ENCODE peak calls at places on chromosomes 11 and 22, in seven cellular contexts. One of them, this sample, is unnamed.

GRCh38 chr22:36027579-36027959 is 1.1 kb downstream of the RBFOX2 start:
- DNase-seq in ovary: peak
- DNase-seq in activated T-helper 1 cell treated with anti-CD3 and anti-CD28 coated beads, Interleukin-12 subunit alpha, Interleukin-12 subunit beta, Interleukin-2, Interleukin-4 antibody, amounts not matched to agents 30 ng/mL and 10 ng/mL and 1 ng/mL, durations not matched to agents 14 hours and 24 hours and 36 hours: no peak
- DNase-seq in LoVo: peak
- DNase-seq in fibroblast of villous mesenchyme: no peak
- DNase-seq in DMS53: peak
- DNase-seq in amniotic stem cell: no peak
- DNase-seq in this sample: no peak

GRCh38 chr11:9231848-9232177 is 33.3 kb downstream of the DENND5A start:
- DNase-seq in amniotic stem cell: no peak
- DNase-seq in activated T-helper 1 cell treated with anti-CD3 and anti-CD28 coated beads, Interleukin-12 subunit alpha, Interleukin-12 subunit beta, Interleukin-2, Interleukin-4 antibody, amounts not matched to agents 30 ng/mL and 10 ng/mL and 1 ng/mL, durations not matched to agents 14 hours and 24 hours and 36 hours: no peak
- DNase-seq in LoVo: no peak
- DNase-seq in ovary: no peak
- DNase-seq in DMS53: no peak
- DNase-seq in fibroblast of villous mesenchyme: peak
- DNase-seq in this sample: no peak

GRCh38 chr11:7612056-7612660 is 61.1 kb downstream of the CYB5R2 start:
- DNase-seq in fibroblast of villous mesenchyme: no peak
- DNase-seq in activated T-helper 1 cell treated with anti-CD3 and anti-CD28 coated beads, Interleukin-12 subunit alpha, Interleukin-12 subunit beta, Interleukin-2, Interleukin-4 antibody, amounts not matched to agents 30 ng/mL and 10 ng/mL and 1 ng/mL, durations not matched to agents 14 hours and 24 hours and 36 hours: no peak
- DNase-seq in ovary: no peak
- DNase-seq in DMS53: no peak
- DNase-seq in amniotic stem cell: no peak
- DNase-seq in LoVo: no peak
- DNase-seq in this sample: no peak

GRCh38 chr11:6298605-6299004 is 21.7 kb downstream of the CAVIN3 start:
- DNase-seq in amniotic stem cell: no peak
- DNase-seq in ovary: no peak
- DNase-seq in activated T-helper 1 cell treated with anti-CD3 and anti-CD28 coated beads, Interleukin-12 subunit alpha, Interleukin-12 subunit beta, Interleukin-2, Interleukin-4 antibody, amounts not matched to agents 30 ng/mL and 10 ng/mL and 1 ng/mL, durations not matched to agents 14 hours and 24 hours and 36 hours: no peak
- DNase-seq in LoVo: peak
- DNase-seq in DMS53: peak
- DNase-seq in fibroblast of villous mesenchyme: peak
- DNase-seq in this sample: no peak

GRCh38 chr11:2766166-2766565 is 66.4 kb upstream of the KCNQ1OT1 start:
- DNase-seq in ovary: no peak
- DNase-seq in LoVo: no peak
- DNase-seq in DMS53: no peak
- DNase-seq in amniotic stem cell: no peak
- DNase-seq in fibroblast of villous mesenchyme: no peak
- DNase-seq in activated T-helper 1 cell treated with anti-CD3 and anti-CD28 coated beads, Interleukin-12 subunit alpha, Interleukin-12 subunit beta, Interleukin-2, Interleukin-4 antibody, amounts not matched to agents 30 ng/mL and 10 ng/mL and 1 ng/mL, durations not matched to agents 14 hours and 24 hours and 36 hours: no peak
- DNase-seq in this sample: no peak

GRCh38 chr22:49334589-49334873 is 493.1 kb downstream of the BRD1 start:
- DNase-seq in amniotic stem cell: no peak
- DNase-seq in DMS53: no peak
- DNase-seq in ovary: no peak
- DNase-seq in fibroblast of villous mesenchyme: no peak
- DNase-seq in activated T-helper 1 cell treated with anti-CD3 and anti-CD28 coated beads, Interleukin-12 subunit alpha, Interleukin-12 subunit beta, Interleukin-2, Interleukin-4 antibody, amounts not matched to agents 30 ng/mL and 10 ng/mL and 1 ng/mL, durations not matched to agents 14 hours and 24 hours and 36 hours: no peak
- DNase-seq in LoVo: no peak
- DNase-seq in this sample: no peak

GRCh38 chr11:109819410-109819809 is 273.8 kb upstream of the ZC3H12C start:
- DNase-seq in fibroblast of villous mesenchyme: no peak
- DNase-seq in LoVo: no peak
- DNase-seq in ovary: no peak
- DNase-seq in amniotic stem cell: no peak
- DNase-seq in activated T-helper 1 cell treated with anti-CD3 and anti-CD28 coated beads, Interleukin-12 subunit alpha, Interleukin-12 subunit beta, Interleukin-2, Interleukin-4 antibody, amounts not matched to agents 30 ng/mL and 10 ng/mL and 1 ng/mL, durations not matched to agents 14 hours and 24 hours and 36 hours: no peak
- DNase-seq in DMS53: no peak
- DNase-seq in this sample: no peak

GRCh38 chr11:32068134-32068533 is 22.7 kb upstream of the RCN1 start:
- DNase-seq in amniotic stem cell: no peak
- DNase-seq in LoVo: no peak
- DNase-seq in fibroblast of villous mesenchyme: peak
- DNase-seq in activated T-helper 1 cell treated with anti-CD3 and anti-CD28 coated beads, Interleukin-12 subunit alpha, Interleukin-12 subunit beta, Interleukin-2, Interleukin-4 antibody, amounts not matched to agents 30 ng/mL and 10 ng/mL and 1 ng/mL, durations not matched to agents 14 hours and 24 hours and 36 hours: no peak
- DNase-seq in DMS53: no peak
- DNase-seq in ovary: no peak
- DNase-seq in this sample: no peak

GRCh38 chr22:35862697-35863096 is 145.0 kb downstream of the APOL5 start:
- DNase-seq in activated T-helper 1 cell treated with anti-CD3 and anti-CD28 coated beads, Interleukin-12 subunit alpha, Interleukin-12 subunit beta, Interleukin-2, Interleukin-4 antibody, amounts not matched to agents 30 ng/mL and 10 ng/mL and 1 ng/mL, durations not matched to agents 14 hours and 24 hours and 36 hours: no peak
- DNase-seq in amniotic stem cell: no peak
- DNase-seq in DMS53: no peak
- DNase-seq in LoVo: no peak
- DNase-seq in fibroblast of villous mesenchyme: no peak
- DNase-seq in ovary: no peak
- DNase-seq in this sample: no peak

GRCh38 chr22:25125693-25126357 is 73.8 kb upstream of the CRYBB3 start:
- DNase-seq in activated T-helper 1 cell treated with anti-CD3 and anti-CD28 coated beads, Interleukin-12 subunit alpha, Interleukin-12 subunit beta, Interleukin-2, Interleukin-4 antibody, amounts not matched to agents 30 ng/mL and 10 ng/mL and 1 ng/mL, durations not matched to agents 14 hours and 24 hours and 36 hours: no peak
- DNase-seq in DMS53: peak
- DNase-seq in fibroblast of villous mesenchyme: no peak
- DNase-seq in ovary: no peak
- DNase-seq in LoVo: no peak
- DNase-seq in amniotic stem cell: no peak
- DNase-seq in this sample: no peak

GRCh38 chr11:70763606-70764005 is 365.3 kb downstream of the CTTN start:
- DNase-seq in ovary: no peak
- DNase-seq in DMS53: no peak
- DNase-seq in activated T-helper 1 cell treated with anti-CD3 and anti-CD28 coated beads, Interleukin-12 subunit alpha, Interleukin-12 subunit beta, Interleukin-2, Interleukin-4 antibody, amounts not matched to agents 30 ng/mL and 10 ng/mL and 1 ng/mL, durations not matched to agents 14 hours and 24 hours and 36 hours: no peak
- DNase-seq in fibroblast of villous mesenchyme: no peak
- DNase-seq in amniotic stem cell: no peak
- DNase-seq in LoVo: no peak
- DNase-seq in this sample: peak

GRCh38 chr11:102757823-102758549 is 22.4 kb downstream of the MMP10 start:
- DNase-seq in amniotic stem cell: no peak
- DNase-seq in fibroblast of villous mesenchyme: peak
- DNase-seq in LoVo: no peak
- DNase-seq in activated T-helper 1 cell treated with anti-CD3 and anti-CD28 coated beads, Interleukin-12 subunit alpha, Interleukin-12 subunit beta, Interleukin-2, Interleukin-4 antibody, amounts not matched to agents 30 ng/mL and 10 ng/mL and 1 ng/mL, durations not matched to agents 14 hours and 24 hours and 36 hours: no peak
- DNase-seq in ovary: no peak
- DNase-seq in DMS53: peak
- DNase-seq in this sample: no peak

GRCh38 chr22:17919276-17920144 is 104.9 kb downstream of the MICAL3 start:
- DNase-seq in activated T-helper 1 cell treated with anti-CD3 and anti-CD28 coated beads, Interleukin-12 subunit alpha, Interleukin-12 subunit beta, Interleukin-2, Interleukin-4 antibody, amounts not matched to agents 30 ng/mL and 10 ng/mL and 1 ng/mL, durations not matched to agents 14 hours and 24 hours and 36 hours: no peak
- DNase-seq in LoVo: no peak
- DNase-seq in amniotic stem cell: no peak
- DNase-seq in ovary: no peak
- DNase-seq in fibroblast of villous mesenchyme: peak
- DNase-seq in DMS53: no peak
- DNase-seq in this sample: no peak

GRCh38 chr11:66891849-66892660 is 35.2 kb downstream of the LRFN4 start:
- DNase-seq in ovary: no peak
- DNase-seq in LoVo: peak
- DNase-seq in amniotic stem cell: peak
- DNase-seq in DMS53: peak
- DNase-seq in fibroblast of villous mesenchyme: peak
- DNase-seq in activated T-helper 1 cell treated with anti-CD3 and anti-CD28 coated beads, Interleukin-12 subunit alpha, Interleukin-12 subunit beta, Interleukin-2, Interleukin-4 antibody, amounts not matched to agents 30 ng/mL and 10 ng/mL and 1 ng/mL, durations not matched to agents 14 hours and 24 hours and 36 hours: peak
- DNase-seq in this sample: peak

GRCh38 chr11:113644605-113645004 is 61.5 kb downstream of the TMPRSS5 start:
- DNase-seq in LoVo: no peak
- DNase-seq in amniotic stem cell: no peak
- DNase-seq in activated T-helper 1 cell treated with anti-CD3 and anti-CD28 coated beads, Interleukin-12 subunit alpha, Interleukin-12 subunit beta, Interleukin-2, Interleukin-4 antibody, amounts not matched to agents 30 ng/mL and 10 ng/mL and 1 ng/mL, durations not matched to agents 14 hours and 24 hours and 36 hours: no peak
- DNase-seq in ovary: no peak
- DNase-seq in fibroblast of villous mesenchyme: no peak
- DNase-seq in DMS53: no peak
- DNase-seq in this sample: no peak

GRCh38 chr11:74689666-74690065 is 41.6 kb downstream of the CHRDL2 start:
- DNase-seq in DMS53: no peak
- DNase-seq in fibroblast of villous mesenchyme: no peak
- DNase-seq in amniotic stem cell: no peak
- DNase-seq in LoVo: no peak
- DNase-seq in ovary: no peak
- DNase-seq in activated T-helper 1 cell treated with anti-CD3 and anti-CD28 coated beads, Interleukin-12 subunit alpha, Interleukin-12 subunit beta, Interleukin-2, Interleukin-4 antibody, amounts not matched to agents 30 ng/mL and 10 ng/mL and 1 ng/mL, durations not matched to agents 14 hours and 24 hours and 36 hours: no peak
- DNase-seq in this sample: no peak